ENCODE peak calls at places on chromosomes 3 and 15, in nine cellular contexts. One of them, this sample, is unnamed.

GRCh38 chr3:52372822-52373504 is 56.8 kb downstream of the DNAH1 start:
- ATAC-seq in left cardiac atrium: peak
- ATAC-seq in omental fat pad: no peak
- ATAC-seq in lower lobe of right lung: peak
- ATAC-seq in naive thymus-derived CD4-positive, alpha-beta T cell: peak
- ATAC-seq in psoas muscle: no peak
- ATAC-seq in activated T-cell treated with anti-CD3 and anti-CD28 coated beads, Interleukin-2, amount 50 U/mL, for 72 hours: no peak
- ATAC-seq in mucosa of descending colon: peak
- ATAC-seq in CD8-positive, alpha-beta T cell: peak
- ATAC-seq in this sample: no peak

GRCh38 chr3:32819581-32820348 is 2.0 kb downstream of the TRIM71 start:
- ATAC-seq in psoas muscle: no peak
- ATAC-seq in activated T-cell treated with anti-CD3 and anti-CD28 coated beads, Interleukin-2, amount 50 U/mL, for 72 hours: no peak
- ATAC-seq in left cardiac atrium: no peak
- ATAC-seq in mucosa of descending colon: no peak
- ATAC-seq in naive thymus-derived CD4-positive, alpha-beta T cell: no peak
- ATAC-seq in omental fat pad: no peak
- ATAC-seq in CD8-positive, alpha-beta T cell: no peak
- ATAC-seq in lower lobe of right lung: peak
- ATAC-seq in this sample: no peak

GRCh38 chr3:193134895-193135294 is 106.1 kb upstream of the PLAAT1 start:
- ATAC-seq in CD8-positive, alpha-beta T cell: no peak
- ATAC-seq in activated T-cell treated with anti-CD3 and anti-CD28 coated beads, Interleukin-2, amount 50 U/mL, for 72 hours: no peak
- ATAC-seq in naive thymus-derived CD4-positive, alpha-beta T cell: no peak
- ATAC-seq in left cardiac atrium: peak
- ATAC-seq in psoas muscle: peak
- ATAC-seq in lower lobe of right lung: no peak
- ATAC-seq in mucosa of descending colon: no peak
- ATAC-seq in omental fat pad: peak
- ATAC-seq in this sample: peak

GRCh38 chr15:57789225-57789624 is 82.7 kb downstream of the POLR2M start:
- ATAC-seq in omental fat pad: no peak
- ATAC-seq in naive thymus-derived CD4-positive, alpha-beta T cell: no peak
- ATAC-seq in mucosa of descending colon: no peak
- ATAC-seq in lower lobe of right lung: no peak
- ATAC-seq in left cardiac atrium: no peak
- ATAC-seq in psoas muscle: no peak
- ATAC-seq in activated T-cell treated with anti-CD3 and anti-CD28 coated beads, Interleukin-2, amount 50 U/mL, for 72 hours: no peak
- ATAC-seq in CD8-positive, alpha-beta T cell: no peak
- ATAC-seq in this sample: no peak

GRCh38 chr3:108393128-108393900 is 97.0 kb downstream of the HHLA2 start:
- ATAC-seq in lower lobe of right lung: no peak
- ATAC-seq in activated T-cell treated with anti-CD3 and anti-CD28 coated beads, Interleukin-2, amount 50 U/mL, for 72 hours: no peak
- ATAC-seq in left cardiac atrium: no peak
- ATAC-seq in mucosa of descending colon: no peak
- ATAC-seq in CD8-positive, alpha-beta T cell: no peak
- ATAC-seq in naive thymus-derived CD4-positive, alpha-beta T cell: no peak
- ATAC-seq in psoas muscle: no peak
- ATAC-seq in omental fat pad: no peak
- ATAC-seq in this sample: no peak

GRCh38 chr3:33081812-33082211 is 15.1 kb downstream of the GLB1 start:
- ATAC-seq in lower lobe of right lung: no peak
- ATAC-seq in left cardiac atrium: no peak
- ATAC-seq in omental fat pad: no peak
- ATAC-seq in CD8-positive, alpha-beta T cell: no peak
- ATAC-seq in activated T-cell treated with anti-CD3 and anti-CD28 coated beads, Interleukin-2, amount 50 U/mL, for 72 hours: no peak
- ATAC-seq in naive thymus-derived CD4-positive, alpha-beta T cell: no peak
- ATAC-seq in psoas muscle: no peak
- ATAC-seq in mucosa of descending colon: no peak
- ATAC-seq in this sample: no peak

GRCh38 chr3:192892981-192893827 is 24.5 kb downstream of the MB21D2 start:
- ATAC-seq in omental fat pad: peak
- ATAC-seq in naive thymus-derived CD4-positive, alpha-beta T cell: peak
- ATAC-seq in mucosa of descending colon: peak
- ATAC-seq in psoas muscle: peak
- ATAC-seq in CD8-positive, alpha-beta T cell: peak
- ATAC-seq in activated T-cell treated with anti-CD3 and anti-CD28 coated beads, Interleukin-2, amount 50 U/mL, for 72 hours: peak
- ATAC-seq in lower lobe of right lung: peak
- ATAC-seq in left cardiac atrium: peak
- ATAC-seq in this sample: peak

GRCh38 chr3:27840807-27841594 is 118.9 kb upstream of the EOMES start:
- ATAC-seq in CD8-positive, alpha-beta T cell: no peak
- ATAC-seq in psoas muscle: no peak
- ATAC-seq in lower lobe of right lung: no peak
- ATAC-seq in naive thymus-derived CD4-positive, alpha-beta T cell: peak
- ATAC-seq in omental fat pad: no peak
- ATAC-seq in left cardiac atrium: no peak
- ATAC-seq in mucosa of descending colon: no peak
- ATAC-seq in activated T-cell treated with anti-CD3 and anti-CD28 coated beads, Interleukin-2, amount 50 U/mL, for 72 hours: no peak
- ATAC-seq in this sample: no peak

GRCh38 chr3:13653631-13654279 is 104.8 kb downstream of the FBLN2 start:
- ATAC-seq in psoas muscle: no peak
- ATAC-seq in CD8-positive, alpha-beta T cell: no peak
- ATAC-seq in lower lobe of right lung: no peak
- ATAC-seq in naive thymus-derived CD4-positive, alpha-beta T cell: no peak
- ATAC-seq in omental fat pad: no peak
- ATAC-seq in mucosa of descending colon: no peak
- ATAC-seq in activated T-cell treated with anti-CD3 and anti-CD28 coated beads, Interleukin-2, amount 50 U/mL, for 72 hours: no peak
- ATAC-seq in left cardiac atrium: no peak
- ATAC-seq in this sample: no peak

GRCh38 chr3:53944019-53944418 is 52.4 kb upstream of the SELENOK start:
- ATAC-seq in mucosa of descending colon: no peak
- ATAC-seq in lower lobe of right lung: no peak
- ATAC-seq in left cardiac atrium: no peak
- ATAC-seq in activated T-cell treated with anti-CD3 and anti-CD28 coated beads, Interleukin-2, amount 50 U/mL, for 72 hours: no peak
- ATAC-seq in CD8-positive, alpha-beta T cell: no peak
- ATAC-seq in naive thymus-derived CD4-positive, alpha-beta T cell: no peak
- ATAC-seq in omental fat pad: no peak
- ATAC-seq in psoas muscle: no peak
- ATAC-seq in this sample: no peak